ENCODE peak calls at places on chromosomes 6 and 20, in five cellular contexts. G is AG04450, C is cardiac fibroblast, X is mesothelial cell of epicardium, B is cardiac muscle cell. S is an unnamed sample.

GRCh38 chr6:22444335-22444734 is 125.0 kb upstream of the HDGFL1 start:
- DNase-seq in G (no peak), C (peak), X (no peak), B (no peak), S (no peak)

GRCh38 chr6:22880686-22881433 is 311.5 kb downstream of the HDGFL1 start:
- DNase-seq in G (peak), C (peak), X (no peak), B (peak), S (peak)

GRCh38 chr6:79574636-79575035 is 37.4 kb upstream of the LCA5 start:
- DNase-seq in G (peak), C (peak), X (no peak), B (no peak), S (peak)

GRCh38 chr20:58855506-58856314 is 3.2 kb downstream of the GNAS start:
- DNase-seq in G (no peak), C (no peak), X (no peak), B (no peak), S (no peak)

GRCh38 chr6:31834704-31835375 is 7.3 kb downstream of the HSPA1B start:
- DNase-seq in G (no peak), C (peak), X (peak), B (peak), S (no peak)

GRCh38 chr20:33079267-33079666 is at the start of gene BPIFB4:
- DNase-seq in G (no peak), C (peak), X (no peak), B (no peak), S (peak)

GRCh38 chr6:34182751-34183531 is 37.1 kb upstream of the GRM4 start:
- DNase-seq in G (no peak), C (no peak), X (no peak), B (no peak), S (no peak)

GRCh38 chr6:91436448-91436847 is 849.6 kb upstream of the MAP3K7 start:
- DNase-seq in G (no peak), C (no peak), X (no peak), B (no peak), S (no peak)

GRCh38 chr6:1761472-1761871 is 151.8 kb downstream of the FOXC1 start:
- DNase-seq in G (no peak), C (no peak), X (no peak), B (no peak), S (no peak)

GRCh38 chr6:150408842-150409241 is 40.0 kb downstream of the IYD start:
- DNase-seq in G (no peak), C (no peak), X (no peak), B (no peak), S (no peak)

GRCh38 chr6:125075741-125076481 is 77.7 kb upstream of the TPD52L1 start:
- DNase-seq in G (no peak), C (no peak), X (no peak), B (no peak), S (no peak)

GRCh38 chr6:143248359-143248758 is 187.7 kb downstream of the AIG1 start:
- DNase-seq in G (no peak), C (no peak), X (no peak), B (no peak), S (no peak)

GRCh38 chr6:104771258-104771832 is 88.4 kb downstream of the HACE1 start:
- DNase-seq in G (no peak), C (peak), X (no peak), B (peak), S (peak)

GRCh38 chr6:3454206-3455016 is 2.4 kb downstream of the SLC22A23 start:
- DNase-seq in G (no peak), C (no peak), X (no peak), B (peak), S (no peak)

GRCh38 chr6:51028271-51028670 is 209.6 kb downstream of the TFAP2B start:
- DNase-seq in G (no peak), C (no peak), X (no peak), B (no peak), S (no peak)

GRCh38 chr6:16802071-16802470 is 40.8 kb upstream of the ATXN1 start:
- DNase-seq in G (no peak), C (peak), X (no peak), B (no peak), S (peak)

GRCh38 chr6:33144373-33144772 is 47.9 kb downstream of the COL11A2 start:
- DNase-seq in G (no peak), C (no peak), X (no peak), B (no peak), S (no peak)

GRCh38 chr6:69732640-69733039 is 64.2 kb downstream of the LMBRD1 start:
- DNase-seq in G (no peak), C (peak), X (no peak), B (no peak), S (no peak)

DNA sequence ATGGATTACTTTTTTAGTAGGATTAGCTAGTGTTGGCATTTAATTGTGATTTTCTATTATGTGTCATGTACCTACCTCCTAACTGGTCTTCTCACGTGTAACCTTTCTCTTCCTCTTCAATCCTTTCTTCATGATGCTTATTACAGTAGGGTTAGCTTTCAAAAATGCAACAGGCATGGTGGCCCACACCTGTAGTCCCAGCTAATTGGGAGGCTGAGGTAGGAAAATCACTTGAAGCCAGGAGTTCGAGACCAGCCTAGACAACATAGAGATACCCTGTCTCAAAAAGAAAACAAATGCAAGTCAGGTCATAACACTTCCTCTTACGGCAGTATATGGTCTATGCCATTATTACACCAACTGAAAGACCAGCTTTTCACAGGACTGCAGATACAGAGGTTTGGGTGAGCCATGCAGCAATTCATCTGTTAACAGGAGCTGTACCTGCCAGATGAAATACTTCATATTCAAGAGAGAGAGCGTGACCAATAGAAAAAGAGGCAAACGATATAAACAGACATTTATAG is 195.0 kb downstream of the TMEM242 start:
- DNase-seq in G (no peak), C (no peak), X (no peak), B (no peak), S (no peak)
- TF ChIP-seq CTCF in G (no peak), C (no peak), X (no peak), B (no peak), S (no peak)

DNA sequence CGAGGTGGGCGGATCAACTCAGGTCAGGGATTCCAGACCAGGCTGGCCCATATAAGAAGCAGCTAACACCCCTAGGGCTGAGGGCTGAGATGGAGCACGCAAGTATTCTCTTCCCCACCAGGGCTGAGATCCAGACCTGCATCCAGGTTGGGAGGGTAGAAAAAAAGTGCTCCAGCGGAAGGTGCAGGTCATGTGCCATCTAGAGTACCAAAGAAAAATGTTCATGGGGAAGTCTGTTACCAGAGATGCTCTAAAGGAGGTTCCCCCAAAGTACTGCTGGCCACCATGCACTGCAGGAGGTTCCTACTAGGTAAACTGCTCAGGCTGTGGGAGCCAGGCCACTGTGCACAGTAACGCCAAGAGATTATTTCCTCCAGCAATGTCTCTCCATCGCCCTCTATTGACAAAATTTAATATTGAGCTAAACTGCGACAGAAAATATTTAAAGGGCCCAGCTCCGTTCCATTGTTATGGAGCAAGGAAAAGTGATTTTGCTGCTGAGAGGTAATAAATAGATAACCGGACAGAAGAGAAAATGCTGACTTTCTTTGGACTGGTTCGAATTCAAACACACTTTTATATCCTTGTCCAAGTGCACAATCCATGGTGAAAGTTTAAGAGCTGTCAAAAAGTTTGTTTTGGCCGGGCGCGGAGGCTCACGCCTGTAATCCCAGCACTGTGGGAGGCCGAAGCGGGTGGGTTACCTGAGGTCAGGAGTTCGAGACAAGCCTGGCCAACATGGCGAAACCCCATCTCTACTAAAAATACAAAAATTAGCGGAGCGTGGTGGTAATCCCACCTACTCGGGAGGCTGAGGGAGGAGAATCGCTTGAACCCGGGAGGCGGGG is 159.9 kb downstream of the OR2B2 start:
- DNase-seq in G (peak), C (peak), X (peak), B (peak), S (peak)
- TF ChIP-seq CTCF in G (peak), C (peak), X (peak), B (peak), S (peak)

DNA sequence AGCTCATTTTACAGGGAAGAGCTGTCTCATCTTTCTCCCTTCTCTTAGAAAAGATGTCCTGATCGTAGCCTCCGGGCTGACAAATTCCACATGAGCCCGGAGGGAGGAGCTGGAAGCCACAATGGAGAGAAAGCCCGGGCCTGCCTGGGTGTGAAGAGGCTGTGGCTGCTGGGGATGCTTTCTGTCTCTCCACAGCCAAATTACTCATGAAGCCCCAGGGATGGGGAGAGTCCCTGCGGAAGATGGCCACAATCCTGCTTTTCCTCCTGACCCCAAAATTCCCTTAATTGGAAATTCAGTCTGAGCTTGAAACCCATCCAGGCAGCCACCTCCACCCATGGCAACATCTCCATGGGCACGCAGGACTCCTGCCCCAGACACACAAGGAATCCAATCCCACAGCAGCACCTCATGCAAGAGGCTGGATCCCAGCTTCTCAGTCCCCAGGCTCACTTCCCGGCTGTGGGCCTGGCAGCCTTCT is 32.4 kb downstream of the JPH2 start:
- DNase-seq in G (no peak), C (no peak), X (no peak), B (no peak), S (peak)
- TF ChIP-seq CTCF in G (no peak), C (no peak), X (no peak), B (no peak), S (peak)

DNA sequence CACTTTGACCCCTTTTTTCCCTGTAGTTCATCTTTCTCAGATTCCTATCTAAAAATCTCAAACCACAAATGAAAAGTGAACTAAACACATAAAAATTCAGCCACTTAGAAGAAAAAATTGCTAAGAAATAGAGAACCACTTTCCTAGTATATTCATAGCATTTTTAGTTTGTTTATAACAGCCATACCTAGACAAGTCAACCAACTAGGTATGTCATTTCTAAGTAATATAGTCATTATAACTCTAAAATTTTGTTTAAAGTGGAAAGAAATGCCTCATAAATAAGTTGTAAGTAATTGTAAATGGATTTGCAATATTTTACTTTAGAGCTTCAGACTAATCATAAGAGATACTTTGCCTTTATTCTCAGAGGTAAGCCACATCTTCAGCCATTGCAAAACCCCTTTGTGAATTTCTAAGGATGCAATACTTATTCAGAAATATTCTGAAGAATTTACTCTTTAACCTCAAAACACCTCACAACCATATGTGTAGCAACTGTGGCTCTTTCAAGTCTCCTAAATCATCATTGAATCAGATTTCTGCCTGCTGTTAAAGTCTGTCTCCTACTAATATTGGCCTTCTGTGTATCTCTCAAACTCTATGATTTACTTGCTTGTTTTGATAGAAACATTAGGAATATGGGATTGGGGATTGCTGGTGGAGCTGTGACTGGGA is 6.9 kb upstream of the SUMO4 start:
- DNase-seq in G (no peak), C (no peak), X (no peak), B (no peak), S (no peak)
- TF ChIP-seq CTCF in G (no peak), C (no peak), X (no peak), B (no peak), S (no peak)

GRCh38 chr6:47319867-47320266 is 10.2 kb upstream of the TNFRSF21 start:
- DNase-seq in G (no peak), C (no peak), X (no peak), B (no peak), S (no peak)
- TF ChIP-seq CTCF in G (no peak), C (no peak), X (no peak), B (no peak), S (no peak)

GRCh38 chr20:44431502-44432234 is 44.0 kb upstream of the TTPAL start:
- DNase-seq in G (no peak), C (peak), X (no peak), B (no peak), S (no peak)
- TF ChIP-seq CTCF in G (peak), C (no peak), X (no peak), B (no peak), S (no peak)

DNA sequence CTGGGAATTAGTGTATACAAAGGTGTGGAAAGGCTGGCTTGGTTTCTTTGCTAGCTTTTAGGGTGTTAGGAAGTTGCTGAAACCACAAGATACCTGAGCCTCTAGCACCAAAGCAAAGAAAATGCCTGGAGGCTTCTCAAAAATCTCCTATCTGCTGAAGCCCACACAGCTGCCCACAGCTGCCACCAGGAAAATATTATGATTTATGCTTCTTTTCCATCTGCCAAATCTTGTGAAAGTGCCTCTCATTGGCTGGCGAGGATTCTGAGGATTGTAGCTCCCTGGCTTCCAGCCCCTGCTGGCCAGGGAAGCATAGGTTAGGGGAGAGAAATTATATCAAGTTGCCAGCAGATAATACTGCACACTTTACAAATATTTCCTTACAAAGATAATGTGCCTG is 98.5 kb downstream of the MRPL14 start:
- DNase-seq in G (no peak), C (peak), X (no peak), B (no peak), S (no peak)
- TF ChIP-seq CTCF in G (peak), C (peak), X (no peak), B (peak), S (peak)

DNA sequence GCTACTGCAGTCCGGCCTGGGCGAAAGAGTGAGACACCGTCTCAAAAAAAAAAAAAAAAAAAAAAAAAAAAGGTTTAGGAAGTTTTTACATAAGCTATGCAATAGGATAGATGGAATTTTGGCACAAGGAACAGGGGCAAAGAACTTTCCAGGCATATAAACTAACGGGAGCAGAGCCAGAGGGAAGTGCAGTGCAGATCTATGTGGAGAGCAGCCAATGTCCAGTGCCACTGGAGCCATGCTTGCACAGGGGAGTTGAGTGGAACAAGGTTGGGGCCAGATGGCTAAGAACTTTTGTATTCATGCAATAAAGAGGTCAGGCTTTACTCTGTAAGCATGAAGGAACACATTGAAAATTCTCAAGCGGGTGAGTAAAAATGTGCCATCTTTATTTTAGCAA is 10.8 kb downstream of the SLC17A2 start:
- DNase-seq in G (no peak), C (no peak), X (no peak), B (no peak), S (no peak)
- TF ChIP-seq CTCF in G (no peak), C (no peak), X (no peak), B (no peak), S (no peak)